ENCODE peak calls at places on chromosomes 7 and 10, in four cellular contexts. A is foreskin fibroblast, T is fibroblast of pulmonary artery, N is astrocyte of the spinal cord. Y is an unnamed sample.

GRCh38 chr10:91545817-91546216 is 87.1 kb downstream of the PPP1R3C start:
- DNase-seq in A (no peak), T (no peak), N (no peak), Y (no peak)

GRCh38 chr10:82564353-82565218 is 689.6 kb downstream of the NRG3 start:
- DNase-seq in A (peak; percentile 38), T (peak; percentile 28), N (peak; percentile 3), Y (no peak)

GRCh38 chr10:128026620-128027281 is 99.5 kb downstream of the MKI67 start:
- DNase-seq in A (no peak), T (no peak), N (no peak), Y (no peak)

GRCh38 chr7:110790992-110791391 is 299.9 kb upstream of the LRRN3 start:
- DNase-seq in A (no peak), T (no peak), N (no peak), Y (no peak)

GRCh38 chr7:96991850-96992623 is 13.3 kb upstream of the DLX6 start:
- DNase-seq in A (no peak), T (no peak), N (no peak), Y (no peak)

GRCh38 chr10:110226926-110227641 is 19.7 kb downstream of the MXI1 start:
- DNase-seq in A (no peak), T (no peak), N (peak; percentile 27), Y (peak; percentile 68)

GRCh38 chr10:12602557-12602956 is 253.2 kb downstream of the CAMK1D start:
- DNase-seq in A (no peak), T (no peak), N (no peak), Y (peak; percentile 56)

GRCh38 chr10:62744136-62744535 is 60.4 kb upstream of the ADO start:
- DNase-seq in A (peak; percentile 72), T (no peak), N (no peak), Y (no peak)

GRCh38 chr7:128404826-128405344 is 4.9 kb downstream of the IMPDH1 start:
- DNase-seq in A (peak; percentile 69), T (no peak), N (no peak), Y (no peak)

DNA sequence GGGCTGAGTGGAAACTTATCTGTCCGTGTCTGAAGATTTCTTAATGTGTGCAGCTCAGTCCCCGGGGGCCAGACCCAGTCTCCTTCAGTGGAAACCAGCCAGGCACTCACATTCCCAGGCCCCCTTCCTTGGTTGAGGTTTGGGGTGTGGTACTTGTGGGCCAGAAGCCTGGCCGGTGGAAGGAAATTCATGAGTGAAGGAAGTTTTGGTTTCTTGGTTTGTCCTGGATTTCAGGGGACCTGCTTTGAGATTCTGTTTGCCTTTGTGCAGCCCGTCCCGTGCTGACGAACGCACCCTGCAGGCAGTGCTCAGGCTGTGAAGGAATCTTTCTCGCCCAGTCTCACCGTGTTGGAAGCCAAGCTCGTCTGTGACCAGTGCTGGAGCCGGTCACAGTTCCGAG is 2.9 kb downstream of the INPP5A start:
- DNase-seq in A (peak; percentile 80), T (peak; percentile 30), N (peak; percentile 50), Y (no peak)
- H3K4me3 ChIP-seq in A (peak overlapping the region; percentile 70), T (no peak overlapping the region), N (peak overlapping the region; percentile 13), Y (no peak overlapping the region)

DNA sequence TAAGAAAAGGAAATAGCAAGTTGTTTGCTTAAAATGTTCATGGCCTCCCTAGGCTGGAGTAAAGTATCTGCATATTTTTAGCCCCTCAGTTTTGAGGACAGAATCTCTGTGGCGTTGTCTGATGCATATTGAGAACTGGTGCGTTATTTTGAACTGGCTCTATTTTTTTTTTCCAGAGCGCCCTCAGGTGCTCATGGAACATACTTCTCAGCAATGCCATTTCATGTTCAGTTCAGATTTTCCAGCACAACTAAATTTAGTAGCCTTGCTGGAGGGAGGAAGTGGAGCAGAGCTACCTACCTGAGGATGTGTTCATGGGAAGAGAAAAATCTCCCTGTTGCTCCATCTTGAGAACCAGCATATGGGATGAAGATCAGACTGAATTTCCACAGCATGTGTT is 870.5 kb downstream of the LRMDA start:
- DNase-seq in A (no peak), T (no peak), N (peak; percentile 33), Y (no peak)
- TF ChIP-seq CTCF in A (no peak), T (no peak), N (peak; percentile 27), Y (no peak)

GRCh38 chr10:129958686-129959543 is 5.2 kb downstream of the EBF3 start:
- DNase-seq in A (no peak), T (peak; percentile 20), N (no peak), Y (peak; percentile 81)
- H3K4me3 ChIP-seq in A (no peak overlapping the region), T (peak overlapping the region; percentile 76), N (no peak overlapping the region), Y (no peak overlapping the region)

GRCh38 chr7:66741-67140 is 125.6 kb upstream of the FAM20C start:
- DNase-seq in A (no peak), T (no peak), N (no peak), Y (no peak)

GRCh38 chr7:67738-68395 is 124.5 kb upstream of the FAM20C start:
- DNase-seq in A (no peak), T (no peak), N (peak; percentile 75), Y (no peak)

GRCh38 chr7:65554-65953 is 126.8 kb upstream of the FAM20C start:
- DNase-seq in A (peak; percentile 86), T (peak; percentile 35), N (no peak), Y (no peak)

GRCh38 chr7:66296-66695 is 126.1 kb upstream of the FAM20C start:
- DNase-seq in A (no peak), T (no peak), N (no peak), Y (no peak)

DNA sequence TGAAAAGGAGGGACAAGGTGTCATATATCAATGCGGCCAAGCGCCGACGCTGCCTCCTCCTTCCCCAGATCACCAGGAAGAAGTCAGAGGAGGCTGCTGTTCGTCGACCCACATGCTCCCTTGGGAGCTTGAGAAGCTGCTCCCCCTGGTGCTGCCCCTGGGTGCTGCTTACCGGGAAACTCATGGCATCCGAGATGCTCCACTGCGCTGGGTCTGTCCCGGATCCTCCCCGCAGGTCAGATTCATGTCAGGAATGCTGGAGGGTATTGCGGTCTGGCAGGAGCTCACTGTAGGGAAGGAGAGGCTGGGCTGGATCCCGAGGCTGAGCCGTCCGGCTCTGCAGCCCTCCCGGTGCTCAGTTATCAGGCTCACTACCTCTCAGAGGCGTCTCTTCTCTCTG is 123.7 kb upstream of the FAM20C start:
- DNase-seq in A (no peak), T (peak; percentile 61), N (no peak), Y (no peak)
- TF ChIP-seq CTCF in A (no peak), T (peak; percentile 35), N (peak; percentile 25), Y (no peak)

GRCh38 chr10:72802291-72803118 is 91.0 kb upstream of the OIT3 start:
- DNase-seq in A (peak; percentile 46), T (peak; percentile 69), N (peak; percentile 75), Y (no peak)
- H3K4me3 ChIP-seq in A (peak overlapping the region; percentile 25), T (peak overlapping the region; percentile 51), N (no peak overlapping the region), Y (no peak overlapping the region)

Y was measured in lower leg skin.